ENCODE peak calls at places on chromosomes 12 and 14, in six cellular contexts. F is mucosa of descending colon, C is BE2C, G is A673, M is AG04450, K is GM23248. O is an unnamed sample.

GRCh38 chr12:64172143-64172970 is 49.7 kb downstream of the KICS2 start:
- DNase-seq in F (no peak), C (no peak), G (no peak), M (no peak), K (peak), O (no peak)

GRCh38 chr12:38872181-38872580 is 33.2 kb downstream of the CPNE8 start:
- DNase-seq in F (no peak), C (no peak), G (no peak), M (no peak), K (no peak), O (no peak)

GRCh38 chr12:6280053-6280469 is 30.4 kb upstream of the PLEKHG6 start:
- DNase-seq in F (peak), C (no peak), G (no peak), M (peak), K (peak), O (peak)

GRCh38 chr12:117472983-117473382 is 111.6 kb upstream of the NOS1 start:
- DNase-seq in F (peak), C (peak), G (peak), M (no peak), K (peak), O (peak)

GRCh38 chr14:70186826-70187483 is 1.8 kb downstream of the SLC8A3 start:
- DNase-seq in F (peak), C (no peak), G (peak), M (no peak), K (no peak), O (peak)

GRCh38 chr14:80606347-80606772 is 335.2 kb downstream of the CEP128 start:
- DNase-seq in F (no peak), C (no peak), G (no peak), M (no peak), K (no peak), O (no peak)

GRCh38 chr14:26730929-26731618 is 133.2 kb upstream of the NOVA1 start:
- DNase-seq in F (peak), C (peak), G (peak), M (no peak), K (peak), O (no peak)

GRCh38 chr14:101066826-101067508 is 163.4 kb upstream of the RTL1 start:
- DNase-seq in F (no peak), C (no peak), G (no peak), M (no peak), K (no peak), O (peak)

GRCh38 chr12:32809196-32809595 is 53.5 kb upstream of the YARS2 start:
- DNase-seq in F (no peak), C (no peak), G (no peak), M (no peak), K (no peak), O (no peak)

GRCh38 chr14:89429206-89430091 is 12.4 kb upstream of the FOXN3 start:
- DNase-seq in F (no peak), C (no peak), G (peak), M (no peak), K (peak), O (peak)

GRCh38 chr14:102508410-102508773 is 1.2 kb downstream of the ANKRD9 start:
- DNase-seq in F (peak), C (no peak), G (peak), M (no peak), K (no peak), O (peak)

GRCh38 chr12:79737875-79738718 is 47.3 kb upstream of the PAWR start:
- DNase-seq in F (peak), C (peak), G (peak), M (no peak), K (peak), O (peak)

GRCh38 chr14:90780519-90780918 is 35.7 kb downstream of the TTC7B start:
- DNase-seq in F (no peak), C (no peak), G (no peak), M (no peak), K (no peak), O (no peak)

GRCh38 chr12:91577586-91578539 is 395.2 kb upstream of the DCN start:
- DNase-seq in F (no peak), C (no peak), G (peak), M (no peak), K (peak), O (no peak)

GRCh38 chr12:130160306-130160705 is 2.0 kb upstream of the FZD10 start:
- DNase-seq in F (no peak), C (no peak), G (no peak), M (no peak), K (no peak), O (no peak)

GRCh38 chr12:4012977-4013968 is 140.1 kb upstream of the PARP11 start:
- DNase-seq in F (no peak), C (no peak), G (no peak), M (no peak), K (no peak), O (peak)

GRCh38 chr12:63164911-63165310 is 13.9 kb upstream of the AVPR1A start:
- DNase-seq in F (no peak), C (no peak), G (no peak), M (no peak), K (no peak), O (no peak)

GRCh38 chr14:73472182-73473114 is 14.1 kb upstream of the NUMB start:
- DNase-seq in F (no peak), C (peak), G (peak), M (peak), K (peak), O (no peak)

GRCh38 chr12:13417516-13417915 is 221.0 kb downstream of the EMP1 start:
- DNase-seq in F (no peak), C (no peak), G (no peak), M (no peak), K (no peak), O (no peak)

GRCh38 chr12:130633771-130634170 is 82.3 kb downstream of the RIMBP2 start:
- DNase-seq in F (peak), C (peak), G (peak), M (no peak), K (no peak), O (peak)

GRCh38 chr14:104373055-104373854 is 206.3 kb upstream of the C14orf180 start:
- DNase-seq in F (no peak), C (no peak), G (no peak), M (no peak), K (no peak), O (no peak)

GRCh38 chr12:73719223-73719622 is 818.4 kb upstream of the ATXN7L3B start:
- DNase-seq in F (no peak), C (no peak), G (no peak), M (no peak), K (no peak), O (no peak)

GRCh38 chr12:6302621-6303020 is 7.9 kb upstream of the PLEKHG6 start:
- DNase-seq in F (no peak), C (no peak), G (no peak), M (no peak), K (peak), O (no peak)

GRCh38 chr14:99481745-99482099 is 513 bp downstream of the CCNK start:
- DNase-seq in F (peak), C (no peak), G (peak), M (no peak), K (peak), O (no peak)

GRCh38 chr12:1726753-1727152 is 35.9 kb downstream of the ADIPOR2 start:
- DNase-seq in F (no peak), C (no peak), G (no peak), M (no peak), K (no peak), O (no peak)

GRCh38 chr12:45232146-45232731 is 16.3 kb downstream of the ANO6 start:
- DNase-seq in F (no peak), C (no peak), G (no peak), M (no peak), K (peak), O (no peak)

GRCh38 chr14:75223664-75224154 is 47.3 kb upstream of the TMED10 start:
- DNase-seq in F (peak), C (no peak), G (no peak), M (no peak), K (peak), O (peak)

GRCh38 chr12:55068416-55069010 is 48.7 kb downstream of the NEUROD4 start:
- DNase-seq in F (peak), C (peak), G (peak), M (no peak), K (peak), O (peak)

GRCh38 chr12:131388164-131388795 is 322.6 kb upstream of the SFSWAP start:
- DNase-seq in F (no peak), C (no peak), G (no peak), M (no peak), K (no peak), O (no peak)

GRCh38 chr12:62659457-62660295 is 193.1 kb downstream of the MON2 start:
- DNase-seq in F (no peak), C (no peak), G (no peak), M (no peak), K (peak), O (no peak)

GRCh38 chr12:54352022-54352531 is 12.2 kb downstream of the GPR84 start:
- DNase-seq in F (no peak), C (peak), G (peak), M (no peak), K (peak), O (peak)

GRCh38 chr12:47949441-47950341 is 13.7 kb upstream of the TMEM106C start:
- DNase-seq in F (peak), C (peak), G (peak), M (peak), K (peak), O (peak)

GRCh38 chr14:64899958-64900357 is 14.3 kb upstream of the CHURC1 start:
- DNase-seq in F (no peak), C (no peak), G (no peak), M (no peak), K (no peak), O (no peak)

GRCh38 chr14:87581298-87581697 is 411.7 kb downstream of the GALC start:
- DNase-seq in F (no peak), C (no peak), G (no peak), M (no peak), K (no peak), O (no peak)

GRCh38 chr14:98937712-98938505 is 334.1 kb downstream of the BCL11B start:
- DNase-seq in F (no peak), C (no peak), G (no peak), M (no peak), K (no peak), O (no peak)

GRCh38 chr14:45258805-45259204 is 5.8 kb upstream of the MIS18BP1 start:
- DNase-seq in F (no peak), C (no peak), G (no peak), M (no peak), K (no peak), O (no peak)

GRCh38 chr12:124613151-124613585 is 45.8 kb upstream of the NCOR2 start:
- DNase-seq in F (peak), C (no peak), G (peak), M (no peak), K (peak), O (no peak)

GRCh38 chr12:57895337-57896138 is 45.8 kb upstream of the ATP23 start:
- DNase-seq in F (no peak), C (no peak), G (no peak), M (no peak), K (peak), O (no peak)
- H3K4me3 ChIP-seq in F (no peak), C (no peak), G (peak), M (no peak), K (peak), O (no peak)

DNA sequence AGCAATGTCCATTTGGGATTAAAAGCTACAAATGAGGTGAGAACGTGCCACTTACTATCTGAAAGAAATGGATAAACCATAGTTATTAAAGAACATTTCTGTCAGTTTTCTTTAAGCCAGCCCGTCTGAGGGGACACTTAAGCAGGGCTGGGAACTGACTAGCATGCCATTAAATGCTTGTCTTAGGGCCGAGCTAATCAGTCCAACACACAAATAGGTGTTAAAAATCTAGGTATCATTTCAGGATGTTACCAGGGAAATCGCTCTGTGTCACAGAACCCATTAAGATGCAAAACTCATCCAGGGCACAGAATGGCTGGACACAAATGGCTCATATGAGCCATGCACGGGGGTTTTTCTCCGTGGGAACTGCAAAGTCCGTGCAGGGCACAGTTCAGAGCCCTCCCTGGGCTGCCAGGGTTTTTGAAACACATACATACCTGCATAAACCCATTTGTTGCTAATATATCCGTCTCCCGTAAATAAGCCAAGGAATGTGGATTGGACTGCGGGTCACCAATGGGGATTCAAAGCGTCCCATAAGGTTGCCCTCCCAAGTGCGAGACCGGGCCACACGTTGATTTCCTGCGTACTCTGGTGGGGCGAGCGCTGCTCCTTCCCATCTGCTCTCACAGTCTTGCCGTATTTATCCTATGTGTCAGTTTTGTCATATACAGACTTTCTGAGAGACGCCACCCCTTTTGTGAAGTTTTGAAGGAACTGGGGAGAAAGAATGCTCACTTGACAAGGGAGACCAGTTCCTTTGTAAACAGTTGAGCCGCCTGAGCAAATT is 5.4 kb upstream of the GSC start:
- DNase-seq in F (no peak), C (no peak), G (no peak), M (no peak), K (no peak), O (no peak)
- H3K4me3 ChIP-seq in F (no peak), C (no peak), G (no peak), M (no peak), K (no peak), O (no peak)

DNA sequence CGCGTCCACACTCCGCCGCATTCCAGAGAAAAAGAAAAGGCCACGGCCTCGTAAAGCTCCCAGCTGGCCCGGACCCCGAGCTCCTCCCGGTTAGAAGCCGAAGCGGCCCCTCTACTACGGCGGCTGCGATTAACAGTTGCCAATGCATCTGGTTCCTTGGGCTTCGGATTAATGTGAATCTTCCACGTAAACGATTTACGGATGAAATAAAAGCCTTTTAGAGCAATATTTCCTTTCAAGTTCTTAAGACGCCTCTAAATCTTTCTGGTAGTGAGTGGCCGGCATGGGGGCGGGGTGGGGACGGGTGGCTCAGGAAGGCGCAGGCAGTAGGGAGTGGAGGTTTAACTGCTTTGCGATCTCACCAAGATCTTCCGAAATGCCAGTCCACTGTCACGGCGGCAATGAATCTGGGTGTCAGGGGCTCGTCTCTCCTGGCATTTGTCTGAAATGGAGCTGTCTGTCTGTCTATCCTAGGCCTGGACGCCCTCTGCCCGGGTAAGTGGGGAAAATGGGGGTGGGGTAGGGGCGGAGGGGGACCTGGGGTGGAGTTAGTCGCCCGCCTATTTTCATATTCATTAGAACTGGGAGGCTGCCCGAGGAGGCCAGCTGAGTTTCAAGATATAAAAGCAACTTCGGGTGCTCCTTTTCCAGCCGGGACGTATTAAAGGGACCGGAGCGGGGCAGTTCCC is 427 bp upstream of the ALX1 start:
- DNase-seq in F (peak), C (no peak), G (no peak), M (no peak), K (no peak), O (no peak)
- H3K4me3 ChIP-seq in F (no peak), C (no peak), G (peak), M (peak), K (peak), O (no peak)

GRCh38 chr12:112595415-112595814 is 176.7 kb downstream of the PTPN11 start:
- DNase-seq in F (no peak), C (no peak), G (no peak), M (no peak), K (no peak), O (no peak)
- H3K4me3 ChIP-seq in F (no peak), C (no peak), G (no peak), M (no peak), K (no peak), O (no peak)

GRCh38 chr12:101856030-101856429 is 21.4 kb upstream of the DRAM1 start:
- DNase-seq in F (no peak), C (no peak), G (no peak), M (no peak), K (no peak), O (no peak)
- H3K4me3 ChIP-seq in F (no peak), C (no peak), G (no peak), M (no peak), K (no peak), O (no peak)

GRCh38 chr14:61111145-61112130 is 130.4 kb downstream of the SLC38A6 start:
- DNase-seq in F (no peak), C (no peak), G (peak), M (no peak), K (no peak), O (no peak)
- H3K4me3 ChIP-seq in F (no peak), C (no peak), G (no peak), M (no peak), K (no peak), O (no peak)

DNA sequence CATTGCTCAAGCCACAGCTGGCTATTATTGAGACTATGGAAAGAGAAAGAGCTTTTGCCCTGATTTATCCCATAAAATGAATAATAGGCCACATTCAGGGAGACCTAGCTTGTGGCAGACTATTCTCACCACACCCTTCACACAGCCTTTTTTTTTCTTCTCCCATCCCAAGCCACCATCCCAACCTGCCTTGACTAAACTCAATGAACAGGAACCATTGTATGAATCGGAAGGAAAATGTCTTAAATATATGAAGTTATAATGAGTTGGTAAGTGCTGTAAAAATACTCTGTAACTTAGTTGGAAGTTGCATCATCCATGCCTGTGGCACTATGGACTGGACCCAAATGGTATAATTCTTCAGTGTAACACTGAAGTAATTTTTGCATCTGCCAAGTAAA is 338.4 kb downstream of the RAD51B start:
- DNase-seq in F (no peak), C (no peak), G (peak), M (no peak), K (peak), O (no peak)
- H3K4me3 ChIP-seq in F (no peak), C (no peak), G (no peak), M (no peak), K (no peak), O (no peak)

DNA sequence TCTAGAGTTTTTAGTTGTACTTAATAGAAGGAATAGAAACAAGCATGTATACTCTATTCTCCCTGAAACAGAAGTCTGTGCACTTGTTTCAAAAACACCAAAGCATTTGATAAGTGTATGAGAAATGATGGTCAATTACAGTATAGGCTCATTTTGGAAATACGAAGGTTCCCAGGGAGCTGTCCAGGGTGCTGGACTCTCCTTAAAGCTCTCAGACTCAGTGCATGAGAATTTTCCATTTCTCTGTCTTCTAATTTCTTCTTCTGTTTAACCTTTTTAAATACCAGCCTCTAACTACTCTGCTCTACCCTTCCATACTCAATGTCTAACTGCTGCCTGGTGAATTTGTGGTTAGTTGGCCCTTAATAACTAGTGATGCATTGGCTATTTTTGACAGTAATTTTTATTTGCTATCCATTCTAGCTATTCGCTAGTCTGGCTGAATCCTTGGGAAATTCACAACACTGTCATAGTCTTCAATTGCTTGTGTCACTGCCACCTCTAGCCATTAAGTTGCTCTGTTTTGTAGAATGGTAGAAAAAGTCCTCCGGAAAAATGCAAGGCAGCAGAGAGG is 229.2 kb downstream of the NRXN3 start:
- DNase-seq in F (peak), C (no peak), G (peak), M (no peak), K (peak), O (no peak)
- H3K4me3 ChIP-seq in F (no peak), C (no peak), G (no peak), M (no peak), K (no peak), O (no peak)

DNA sequence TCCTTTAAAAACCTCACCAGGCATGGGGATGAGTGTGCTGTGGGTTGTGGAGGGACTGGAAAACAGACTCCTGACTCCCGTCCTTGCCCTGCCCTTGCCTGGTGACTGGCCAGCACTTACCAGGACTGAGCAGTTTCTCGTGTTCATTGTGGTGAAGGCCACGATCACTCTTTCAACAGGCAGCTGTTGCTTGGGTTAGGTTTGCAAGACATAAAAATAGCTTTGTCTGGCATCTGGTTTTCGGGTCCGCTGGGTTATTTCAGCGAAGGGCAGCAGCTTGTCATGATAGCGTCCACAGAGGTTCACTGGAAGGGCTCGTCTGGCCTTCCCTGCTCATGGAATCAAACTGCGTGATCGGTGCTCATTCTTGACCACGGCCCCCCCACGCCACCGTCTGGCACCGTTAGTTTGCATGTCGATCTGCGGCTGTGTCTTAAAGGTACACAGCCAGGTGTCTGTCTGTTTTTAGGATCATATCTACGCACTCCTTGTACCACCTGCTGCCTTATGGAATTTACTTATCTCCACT is 15.2 kb downstream of the ACACB start:
- DNase-seq in F (no peak), C (no peak), G (no peak), M (no peak), K (peak), O (peak)
- H3K4me3 ChIP-seq in F (no peak), C (peak), G (no peak), M (no peak), K (no peak), O (no peak)

GRCh38 chr12:116186482-116187157 is 90.9 kb downstream of the MED13L start:
- DNase-seq in F (no peak), C (no peak), G (peak), M (no peak), K (no peak), O (no peak)
- H3K4me3 ChIP-seq in F (no peak), C (no peak), G (peak), M (no peak), K (no peak), O (no peak)

O was measured in body of pancreas.